ENCODE peak calls at places on chromosomes 16 and 17, in five cellular contexts. One of them, this sample, is unnamed.
A peak's percentile ranks its signal among the peaks of the same experiment; 100 is the strongest.

GRCh38 chr16:72856797-72857196 is 191.1 kb downstream of the ZFHX3 start:
- DNase-seq in tibial artery: peak; percentile 61
- DNase-seq in GM13977: peak; percentile 75
- DNase-seq in BE2C: peak; percentile 52
- DNase-seq in HFF-Myc: no peak
- DNase-seq in this sample: peak; percentile 53

GRCh38 chr17:77863814-77864161 is 94.7 kb upstream of the TNRC6C start:
- DNase-seq in tibial artery: peak; percentile 65
- DNase-seq in GM13977: no peak
- DNase-seq in BE2C: peak; percentile 51
- DNase-seq in HFF-Myc: no peak
- DNase-seq in this sample: no peak

GRCh38 chr16:79970551-79971236 is 370.2 kb upstream of the MAF start:
- DNase-seq in tibial artery: no peak
- DNase-seq in GM13977: no peak
- DNase-seq in BE2C: no peak
- DNase-seq in HFF-Myc: no peak
- DNase-seq in this sample: no peak

GRCh38 chr16:12092347-12092882 is 115.9 kb downstream of the SNX29 start:
- DNase-seq in tibial artery: peak; percentile 21
- DNase-seq in GM13977: no peak
- DNase-seq in BE2C: no peak
- DNase-seq in HFF-Myc: peak; percentile 50
- DNase-seq in this sample: no peak

GRCh38 chr17:52170963-52171572 is 12.6 kb upstream of the CA10 start:
- DNase-seq in tibial artery: no peak
- DNase-seq in GM13977: no peak
- DNase-seq in BE2C: peak; percentile 75
- DNase-seq in HFF-Myc: no peak
- DNase-seq in this sample: no peak

GRCh38 chr17:31517524-31517923 is 126.0 kb downstream of the RAB11FIP4 start:
- DNase-seq in tibial artery: no peak
- DNase-seq in GM13977: no peak
- DNase-seq in BE2C: peak; percentile 43
- DNase-seq in HFF-Myc: no peak
- DNase-seq in this sample: no peak

GRCh38 chr17:5582177-5582885 is 2.0 kb downstream of the NLRP1 start:
- DNase-seq in tibial artery: no peak
- DNase-seq in GM13977: no peak
- DNase-seq in BE2C: no peak
- DNase-seq in HFF-Myc: no peak
- DNase-seq in this sample: no peak

GRCh38 chr17:67993153-67993997 is 2.9 kb downstream of the C17orf58 start:
- DNase-seq in tibial artery: peak; percentile 91
- DNase-seq in GM13977: peak; percentile 92
- DNase-seq in BE2C: peak; percentile 87
- DNase-seq in HFF-Myc: no peak
- DNase-seq in this sample: peak; percentile 89

GRCh38 chr17:82536220-82537201 is 17.0 kb downstream of the FOXK2 start:
- DNase-seq in tibial artery: no peak
- DNase-seq in GM13977: no peak
- DNase-seq in BE2C: peak; percentile 28
- DNase-seq in HFF-Myc: no peak
- DNase-seq in this sample: no peak

GRCh38 chr16:27302126-27302525 is 11.6 kb upstream of the IL4R start:
- DNase-seq in tibial artery: peak; percentile 5
- DNase-seq in GM13977: no peak
- DNase-seq in BE2C: no peak
- DNase-seq in HFF-Myc: no peak
- DNase-seq in this sample: no peak

GRCh38 chr16:89599451-89599858 is 14.0 kb upstream of the DPEP1 start:
- DNase-seq in tibial artery: no peak
- DNase-seq in GM13977: no peak
- DNase-seq in BE2C: peak; percentile 70
- DNase-seq in HFF-Myc: no peak
- DNase-seq in this sample: peak; percentile 58

GRCh38 chr16:81997738-81998137 is 13.5 kb downstream of the SDR42E1 start:
- DNase-seq in tibial artery: no peak
- DNase-seq in GM13977: no peak
- DNase-seq in BE2C: no peak
- DNase-seq in HFF-Myc: no peak
- DNase-seq in this sample: no peak

GRCh38 chr16:81995651-81996050 is 15.6 kb downstream of the SDR42E1 start:
- DNase-seq in tibial artery: no peak
- DNase-seq in GM13977: no peak
- DNase-seq in BE2C: no peak
- DNase-seq in HFF-Myc: no peak
- DNase-seq in this sample: no peak

GRCh38 chr16:81996664-81997529 is 14.4 kb downstream of the SDR42E1 start:
- DNase-seq in tibial artery: no peak
- DNase-seq in GM13977: no peak
- DNase-seq in BE2C: no peak
- DNase-seq in HFF-Myc: peak; percentile 20
- DNase-seq in this sample: no peak

GRCh38 chr16:81994485-81994884 is 16.8 kb downstream of the SDR42E1 start:
- DNase-seq in tibial artery: no peak
- DNase-seq in GM13977: no peak
- DNase-seq in BE2C: no peak
- DNase-seq in HFF-Myc: no peak
- DNase-seq in this sample: no peak
- TF ChIP-seq CTCF in tibial artery: no peak
- TF ChIP-seq CTCF in GM13977: peak; percentile 29
- TF ChIP-seq CTCF in BE2C: peak; percentile 9
- TF ChIP-seq CTCF in HFF-Myc: peak; percentile 24
- TF ChIP-seq CTCF in this sample: no peak

GRCh38 chr17:9517396-9517795 is 58.2 kb downstream of the STX8 start:
- DNase-seq in tibial artery: no peak
- DNase-seq in GM13977: no peak
- DNase-seq in BE2C: no peak
- DNase-seq in HFF-Myc: no peak
- DNase-seq in this sample: no peak
- TF ChIP-seq CTCF in tibial artery: no peak
- TF ChIP-seq CTCF in GM13977: no peak
- TF ChIP-seq CTCF in BE2C: no peak
- TF ChIP-seq CTCF in HFF-Myc: no peak
- TF ChIP-seq CTCF in this sample: no peak

GRCh38 chr16:85027349-85027967 is at the start of gene KIAA0513:
- DNase-seq in tibial artery: peak; percentile 95
- DNase-seq in GM13977: peak; percentile 99
- DNase-seq in BE2C: peak; percentile 97
- DNase-seq in HFF-Myc: no peak
- DNase-seq in this sample: peak; percentile 99
- TF ChIP-seq CTCF in tibial artery: no peak
- TF ChIP-seq CTCF in GM13977: peak; percentile 38
- TF ChIP-seq CTCF in BE2C: peak; percentile 31
- TF ChIP-seq CTCF in HFF-Myc: peak; percentile 11
- TF ChIP-seq CTCF in this sample: peak; percentile 31

GRCh38 chr17:40561871-40562611 is 3.2 kb downstream of the CCR7 start:
- DNase-seq in tibial artery: no peak
- DNase-seq in GM13977: peak; percentile 61
- DNase-seq in BE2C: no peak
- DNase-seq in HFF-Myc: no peak
- DNase-seq in this sample: no peak
- TF ChIP-seq CTCF in tibial artery: no peak
- TF ChIP-seq CTCF in GM13977: peak; percentile 37
- TF ChIP-seq CTCF in BE2C: no peak
- TF ChIP-seq CTCF in HFF-Myc: no peak
- TF ChIP-seq CTCF in this sample: peak; percentile 36

GRCh38 chr16:6177781-6178180 is 1080.2 kb upstream of the EEF2KMT start:
- DNase-seq in tibial artery: no peak
- DNase-seq in GM13977: no peak
- DNase-seq in BE2C: no peak
- DNase-seq in HFF-Myc: no peak
- DNase-seq in this sample: no peak
- TF ChIP-seq CTCF in tibial artery: no peak
- TF ChIP-seq CTCF in GM13977: no peak
- TF ChIP-seq CTCF in BE2C: no peak
- TF ChIP-seq CTCF in HFF-Myc: no peak
- TF ChIP-seq CTCF in this sample: no peak

GRCh38 chr17:72477529-72477928 is 356.7 kb downstream of the SOX9 start:
- DNase-seq in tibial artery: no peak
- DNase-seq in GM13977: no peak
- DNase-seq in BE2C: peak; percentile 35
- DNase-seq in HFF-Myc: no peak
- DNase-seq in this sample: no peak

GRCh38 chr17:72481572-72481971 is 360.8 kb downstream of the SOX9 start:
- DNase-seq in tibial artery: no peak
- DNase-seq in GM13977: no peak
- DNase-seq in BE2C: no peak
- DNase-seq in HFF-Myc: no peak
- DNase-seq in this sample: no peak

GRCh38 chr17:72476134-72476533 is 355.3 kb downstream of the SOX9 start:
- DNase-seq in tibial artery: no peak
- DNase-seq in GM13977: no peak
- DNase-seq in BE2C: no peak
- DNase-seq in HFF-Myc: no peak
- DNase-seq in this sample: no peak

GRCh38 chr17:72476575-72476986 is 355.8 kb downstream of the SOX9 start:
- DNase-seq in tibial artery: no peak
- DNase-seq in GM13977: no peak
- DNase-seq in BE2C: no peak
- DNase-seq in HFF-Myc: no peak
- DNase-seq in this sample: no peak

GRCh38 chr17:72479113-72479512 is 358.3 kb downstream of the SOX9 start:
- DNase-seq in tibial artery: no peak
- DNase-seq in GM13977: no peak
- DNase-seq in BE2C: no peak
- DNase-seq in HFF-Myc: no peak
- DNase-seq in this sample: no peak
- TF ChIP-seq CTCF in tibial artery: no peak
- TF ChIP-seq CTCF in GM13977: peak; percentile 42
- TF ChIP-seq CTCF in BE2C: peak; percentile 25
- TF ChIP-seq CTCF in HFF-Myc: no peak
- TF ChIP-seq CTCF in this sample: no peak

GRCh38 chr16:77679336-77679735 is 43.0 kb upstream of the NUDT7 start:
- DNase-seq in tibial artery: no peak
- DNase-seq in GM13977: no peak
- DNase-seq in BE2C: no peak
- DNase-seq in HFF-Myc: no peak
- DNase-seq in this sample: no peak

GRCh38 chr16:77679901-77680300 is 42.4 kb upstream of the NUDT7 start:
- DNase-seq in tibial artery: no peak
- DNase-seq in GM13977: peak; percentile 20
- DNase-seq in BE2C: no peak
- DNase-seq in HFF-Myc: no peak
- DNase-seq in this sample: no peak

GRCh38 chr16:77674888-77675287 is 47.4 kb upstream of the NUDT7 start:
- DNase-seq in tibial artery: no peak
- DNase-seq in GM13977: no peak
- DNase-seq in BE2C: no peak
- DNase-seq in HFF-Myc: no peak
- DNase-seq in this sample: no peak

GRCh38 chr16:77677129-77677528 is 45.2 kb upstream of the NUDT7 start:
- DNase-seq in tibial artery: no peak
- DNase-seq in GM13977: no peak
- DNase-seq in BE2C: no peak
- DNase-seq in HFF-Myc: no peak
- DNase-seq in this sample: no peak

DNA sequence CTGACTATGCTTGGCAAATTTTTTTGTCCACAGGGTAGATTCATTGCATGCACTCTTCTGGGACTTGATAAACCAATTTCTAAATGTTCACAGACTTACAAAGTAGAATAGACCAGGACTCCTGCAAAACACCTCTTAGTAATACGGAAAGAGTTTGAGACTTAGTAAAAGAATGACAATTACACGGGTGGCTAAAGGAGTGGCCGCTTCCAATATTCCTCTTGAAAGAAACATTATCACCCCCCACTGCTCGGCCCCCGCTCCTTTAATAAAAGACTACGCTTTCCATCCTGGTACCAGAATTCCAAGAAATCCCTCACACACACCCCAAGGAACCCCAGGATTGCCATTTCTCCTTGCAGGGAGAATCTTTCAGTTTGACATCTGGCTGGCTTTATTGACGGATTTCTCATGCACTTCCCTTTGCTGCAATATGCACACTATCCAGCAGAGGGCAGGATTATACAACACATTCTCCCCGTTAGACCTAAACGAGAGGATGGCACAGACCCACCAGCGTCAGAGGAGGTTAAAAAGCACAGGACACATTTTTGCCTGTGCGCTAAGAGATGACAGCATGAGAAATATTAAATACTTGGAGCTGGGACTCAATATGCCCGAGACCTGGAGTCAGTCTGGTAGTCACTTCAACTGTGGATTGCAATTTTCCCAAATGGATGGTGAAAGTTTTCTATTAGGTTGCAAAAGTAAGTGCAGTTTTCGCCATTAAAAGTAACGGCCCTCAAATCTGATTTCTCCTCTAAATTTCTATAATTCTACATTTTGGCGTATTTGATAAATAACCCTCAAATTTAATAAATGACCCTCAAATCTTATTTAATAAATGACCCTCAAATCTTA is 46.6 kb upstream of the NUDT7 start:
- DNase-seq in tibial artery: peak; percentile 71
- DNase-seq in GM13977: peak; percentile 68
- DNase-seq in BE2C: peak; percentile 65
- DNase-seq in HFF-Myc: peak; percentile 59
- DNase-seq in this sample: peak; percentile 61
- TF ChIP-seq CTCF in tibial artery: peak; percentile 83
- TF ChIP-seq CTCF in GM13977: peak; percentile 87
- TF ChIP-seq CTCF in BE2C: peak; percentile 92
- TF ChIP-seq CTCF in HFF-Myc: peak; percentile 83
- TF ChIP-seq CTCF in this sample: peak; percentile 87

GRCh38 chr17:18362509-18363020 is 785 bp downstream of the SHMT1 start:
- DNase-seq in tibial artery: peak; percentile 76
- DNase-seq in GM13977: no peak
- DNase-seq in BE2C: no peak
- DNase-seq in HFF-Myc: no peak
- DNase-seq in this sample: no peak
- TF ChIP-seq CTCF in tibial artery: no peak
- TF ChIP-seq CTCF in GM13977: no peak
- TF ChIP-seq CTCF in BE2C: no peak
- TF ChIP-seq CTCF in HFF-Myc: no peak
- TF ChIP-seq CTCF in this sample: no peak

DNA sequence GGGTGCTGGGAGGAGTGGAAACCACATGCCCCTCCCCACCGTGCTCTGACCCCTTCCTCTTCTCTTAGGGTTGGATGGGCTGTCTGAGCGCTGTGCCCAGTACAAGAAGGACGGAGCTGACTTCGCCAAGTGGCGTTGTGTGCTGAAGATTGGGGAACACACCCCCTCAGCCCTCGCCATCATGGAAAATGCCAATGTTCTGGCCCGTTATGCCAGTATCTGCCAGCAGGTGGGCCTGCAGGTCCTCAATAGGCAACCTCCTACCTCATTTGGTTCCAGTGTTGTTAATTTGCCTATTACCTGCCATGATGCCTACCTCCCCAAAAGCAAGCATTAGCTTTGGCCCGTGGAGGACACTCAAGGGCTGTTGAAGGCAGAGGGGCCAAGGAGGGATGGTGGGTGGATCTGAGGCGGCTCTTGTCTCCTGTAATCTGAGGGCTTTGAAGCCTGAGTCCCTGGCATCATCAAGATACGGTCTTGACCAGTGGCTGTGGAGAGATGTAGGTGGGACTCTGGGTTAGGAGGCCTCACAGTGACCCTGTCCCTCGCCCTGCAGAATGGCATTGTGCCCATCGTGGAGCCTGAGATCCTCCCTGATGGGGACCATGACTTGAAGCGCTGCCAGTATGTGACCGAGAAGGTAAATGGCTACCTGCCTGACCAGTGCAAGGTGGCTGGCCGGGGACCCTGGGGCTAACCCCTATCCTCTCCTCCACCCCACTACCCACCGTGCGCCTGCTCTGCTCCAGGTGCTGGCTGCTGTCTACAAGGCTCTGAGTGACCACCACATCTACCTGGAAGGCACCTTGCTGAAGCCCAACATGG is 3.4 kb downstream of the ALDOA start:
- DNase-seq in tibial artery: no peak
- DNase-seq in GM13977: no peak
- DNase-seq in BE2C: peak; percentile 55
- DNase-seq in HFF-Myc: no peak
- DNase-seq in this sample: no peak
- TF ChIP-seq CTCF in tibial artery: peak; percentile 15
- TF ChIP-seq CTCF in GM13977: peak; percentile 22
- TF ChIP-seq CTCF in BE2C: peak; percentile 64
- TF ChIP-seq CTCF in HFF-Myc: peak; percentile 56
- TF ChIP-seq CTCF in this sample: peak; percentile 18